ENCODE peak calls at places on chromosome 21, in nine cellular contexts. K is hepatocyte, Q is bronchial epithelial cell, J is breast epithelium, E is aorta, L is iPS DF 6.9, W is left ventricle myocardium inferior, R is fibroblast of mammary gland, N is Karpas-422. B is an unnamed sample.

GRCh38 chr21:43268086-43268803 is 99.4 kb downstream of the CRYAA start:
- DNase-seq in R (no peak), Q (no peak), E (no peak), N (no peak), L (no peak), J (no peak), W (peak; percentile 5), K (no peak), B (no peak)

GRCh38 chr21:34910396-34910795 is 138.7 kb downstream of the RUNX1 start:
- DNase-seq in W (no peak), R (no peak), L (no peak), N (no peak), E (no peak), Q (no peak), J (no peak), K (no peak), B (no peak)

GRCh38 chr21:16794944-16795343 is 717.9 kb upstream of the CXADR start:
- DNase-seq in K (peak; percentile 15), J (no peak), W (no peak), R (peak; percentile 96), L (no peak), Q (peak; percentile 73), N (no peak), E (no peak), B (peak; percentile 85)

GRCh38 chr21:39030127-39030884 is 152.9 kb downstream of the PSMG1 start:
- DNase-seq in R (no peak), Q (no peak), L (peak; percentile 83), E (peak; percentile 49), W (no peak), N (no peak), K (no peak), J (no peak), B (no peak)

GRCh38 chr21:46191257-46191685 is 7.0 kb upstream of the SPATC1L start:
- DNase-seq in R (peak; percentile 90), L (no peak), E (peak; percentile 81), J (peak; percentile 19), Q (peak; percentile 58), W (no peak), K (peak; percentile 11), N (no peak), B (peak; percentile 88)

GRCh38 chr21:31193761-31194160 is 150.3 kb downstream of the TIAM1 start:
- DNase-seq in J (no peak), N (no peak), W (no peak), R (no peak), L (no peak), E (no peak), Q (no peak), K (no peak), B (no peak)

GRCh38 chr21:32301596-32301995 is 2.9 kb downstream of the MRAP start:
- DNase-seq in L (no peak), J (no peak), Q (no peak), N (no peak), K (no peak), E (no peak), R (no peak), W (no peak), B (no peak)

GRCh38 chr21:35217504-35218060 is 168.5 kb upstream of the RUNX1 start:
- DNase-seq in E (no peak), J (peak; percentile 65), K (peak; percentile 52), R (peak; percentile 85), N (no peak), Q (peak; percentile 100), W (no peak), L (no peak), B (no peak)

GRCh38 chr21:28856588-28857250 is 136.0 kb downstream of the LTN1 start:
- DNase-seq in K (no peak), R (no peak), N (no peak), J (no peak), Q (no peak), E (no peak), L (no peak), W (no peak), B (no peak)

GRCh38 chr21:25862112-25862511 is 127.3 kb downstream of the GABPA start:
- DNase-seq in E (no peak), L (no peak), J (no peak), W (no peak), K (no peak), N (no peak), R (no peak), Q (no peak), B (no peak)

GRCh38 chr21:43578677-43579313 is 80.5 kb downstream of the HSF2BP start:
- DNase-seq in L (no peak), K (no peak), J (no peak), W (no peak), R (no peak), Q (no peak), E (no peak), N (no peak), B (no peak)

GRCh38 chr21:38811257-38811656 is 5.5 kb downstream of the ETS2 start:
- DNase-seq in N (no peak), Q (peak; percentile 98), J (no peak), L (no peak), E (no peak), W (no peak), K (no peak), R (peak; percentile 99), B (no peak)

GRCh38 chr21:29318354-29318753 is 19.6 kb downstream of the BACH1 start:
- DNase-seq in Q (no peak), J (no peak), R (peak; percentile 35), W (no peak), N (no peak), L (no peak), K (no peak), E (no peak), B (peak; percentile 45)

GRCh38 chr21:46557919-46558392 is 46.9 kb downstream of the S100B start:
- DNase-seq in L (no peak), W (no peak), E (peak; percentile 55), R (no peak), K (no peak), N (no peak), J (no peak), Q (no peak), B (peak; percentile 13)

GRCh38 chr21:29098156-29098555 is 24.7 kb upstream of the CCT8 start:
- DNase-seq in L (no peak), N (no peak), R (no peak), E (no peak), W (no peak), K (no peak), J (no peak), Q (no peak), B (no peak)

GRCh38 chr21:32311621-32312020 is 13.0 kb downstream of the MRAP start:
- DNase-seq in Q (no peak), N (no peak), J (no peak), E (no peak), K (no peak), W (no peak), L (no peak), R (no peak), B (no peak)

GRCh38 chr21:32494946-32495703 is 82.6 kb downstream of the EVA1C start:
- DNase-seq in R (peak; percentile 81), W (no peak), N (no peak), E (peak; percentile 55), J (no peak), L (no peak), K (peak; percentile 10), Q (peak; percentile 70), B (no peak)

GRCh38 chr21:26843912-26844257 is 1.3 kb downstream of the ADAMTS1 start:
- DNase-seq in R (peak; percentile 67), K (peak; percentile 39), E (no peak), L (no peak), W (no peak), N (no peak), Q (peak; percentile 25), J (no peak), B (no peak)

GRCh38 chr21:26366781-26367180 is 196.2 kb upstream of the APP start:
- DNase-seq in J (no peak), N (no peak), Q (peak; percentile 76), K (no peak), W (no peak), E (no peak), R (peak; percentile 10), L (no peak), B (no peak)

GRCh38 chr21:18411565-18411964 is 8.0 kb upstream of the TMPRSS15 start:
- DNase-seq in R (no peak), W (no peak), N (no peak), K (no peak), Q (no peak), L (no peak), E (no peak), J (no peak), B (no peak)

GRCh38 chr21:16644690-16645089 is 868.2 kb upstream of the CXADR start:
- DNase-seq in K (no peak), W (no peak), E (no peak), Q (peak; percentile 47), L (no peak), J (no peak), N (no peak), R (peak; percentile 78), B (no peak)

GRCh38 chr21:34836103-34836932 is 167.5 kb downstream of the CLIC6 start:
- DNase-seq in K (peak; percentile 85), J (peak; percentile 76), R (peak; percentile 100), N (no peak), L (no peak), Q (peak; percentile 97), W (no peak), E (peak; percentile 88), B (peak; percentile 90)

GRCh38 chr21:15282666-15283065 is 217.9 kb upstream of the NRIP1 start:
- DNase-seq in K (no peak), N (no peak), Q (peak; percentile 22), E (no peak), L (no peak), W (no peak), J (no peak), R (peak; percentile 23), B (no peak)
- H3K4me3 ChIP-seq in K (no peak overlapping the region), N (no peak overlapping the region), Q (no peak overlapping the region), E (no peak overlapping the region), L (no peak overlapping the region), W (no peak overlapping the region), J (no peak overlapping the region), R (no peak overlapping the region), B (no peak overlapping the region)

GRCh38 chr21:42063206-42063577 is 7.9 kb upstream of the UMODL1 start:
- DNase-seq in R (no peak), N (peak; percentile 73), J (no peak), W (no peak), Q (no peak), L (no peak), K (no peak), E (peak; percentile 49), B (peak; percentile 47)
- H3K4me3 ChIP-seq in R (no peak overlapping the region), N (peak overlapping the region; percentile 61), J (no peak overlapping the region), W (no peak overlapping the region), Q (no peak overlapping the region), L (no peak overlapping the region), K (no peak overlapping the region), E (no peak overlapping the region), B (no peak overlapping the region)

DNA sequence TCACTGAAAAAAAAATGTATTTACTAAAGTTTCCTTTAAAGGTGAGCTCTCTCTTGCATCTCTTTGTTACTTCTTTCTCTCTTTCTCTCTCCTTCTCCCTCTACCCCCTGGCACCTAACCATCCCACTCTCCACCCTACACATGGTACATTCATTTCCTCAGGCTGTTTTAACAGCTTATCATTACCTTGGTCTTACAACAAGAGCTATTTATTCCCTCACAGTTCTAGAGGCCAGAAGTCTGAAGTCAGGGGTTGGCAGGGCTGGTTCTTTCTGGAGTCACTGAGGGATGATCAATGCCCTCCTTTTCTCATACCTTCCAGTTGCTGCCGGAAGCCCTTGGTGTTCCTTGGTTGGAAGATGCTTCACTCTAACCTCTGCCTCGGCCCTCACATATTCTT is 91.1 kb upstream of the DSCAM start:
- DNase-seq in L (no peak), N (no peak), K (no peak), W (no peak), E (no peak), Q (no peak), J (no peak), R (no peak), B (no peak)
- H3K4me3 ChIP-seq in L (no peak overlapping the region), N (no peak overlapping the region), K (no peak overlapping the region), W (no peak overlapping the region), E (no peak overlapping the region), Q (no peak overlapping the region), J (no peak overlapping the region), R (no peak overlapping the region), B (no peak overlapping the region)

GRCh38 chr21:45019076-45019886 is 55.1 kb upstream of the ADARB1 start:
- DNase-seq in K (no peak), E (peak; percentile 94), J (no peak), Q (no peak), R (no peak), L (no peak), N (no peak), W (peak; percentile 29), B (no peak)
- H3K4me3 ChIP-seq in K (peak overlapping the region; percentile 23), E (no peak overlapping the region), J (peak overlapping the region; percentile 70), Q (peak overlapping the region; percentile 36), R (no peak overlapping the region), L (no peak overlapping the region), N (no peak overlapping the region), W (peak overlapping the region; percentile 67), B (peak overlapping the region; percentile 52)

B was measured in adrenal gland.